ENCODE peak calls at places on chromosomes 16 and 17, in four cellular contexts. One of them, this sample, is unnamed.

GRCh38 chr16:24800586-24800985 is 45.2 kb upstream of the SLC5A11 start:
- DNase-seq in A549: peak
- DNase-seq in HepG2: peak
- DNase-seq in K562: peak
- DNase-seq in this sample: no peak

GRCh38 chr17:32998111-32998892 is 6.7 kb downstream of the SPACA3 start:
- DNase-seq in K562: peak
- DNase-seq in HepG2: peak
- DNase-seq in A549: peak
- DNase-seq in this sample: peak

GRCh38 chr17:19702231-19702641 is 14.1 kb downstream of the SLC47A2 start:
- DNase-seq in HepG2: peak
- DNase-seq in K562: no peak
- DNase-seq in A549: no peak
- DNase-seq in this sample: no peak

GRCh38 chr16:64077242-64077641 is 1044.6 kb downstream of the CDH11 start:
- DNase-seq in K562: no peak
- DNase-seq in HepG2: no peak
- DNase-seq in A549: no peak
- DNase-seq in this sample: no peak

GRCh38 chr16:77871932-77872331 is 83.6 kb downstream of the VAT1L start:
- DNase-seq in K562: no peak
- DNase-seq in HepG2: no peak
- DNase-seq in A549: no peak
- DNase-seq in this sample: no peak

GRCh38 chr16:48067388-48067787 is 88.4 kb downstream of the ABCC12 start:
- DNase-seq in HepG2: peak
- DNase-seq in K562: no peak
- DNase-seq in A549: no peak
- DNase-seq in this sample: no peak

GRCh38 chr17:34220776-34221390 is 34.2 kb upstream of the CCL2 start:
- DNase-seq in HepG2: no peak
- DNase-seq in K562: no peak
- DNase-seq in A549: no peak
- DNase-seq in this sample: no peak

GRCh38 chr16:66786551-66786950 is 14.8 kb downstream of the TERB1 start:
- DNase-seq in A549: no peak
- DNase-seq in K562: no peak
- DNase-seq in HepG2: no peak
- DNase-seq in this sample: no peak

GRCh38 chr16:52435573-52435972 is 111.4 kb downstream of the TOX3 start:
- DNase-seq in A549: no peak
- DNase-seq in HepG2: no peak
- DNase-seq in K562: no peak
- DNase-seq in this sample: no peak

GRCh38 chr17:49486012-49486641 is 9.0 kb upstream of the NGFR start:
- DNase-seq in K562: no peak
- DNase-seq in A549: no peak
- DNase-seq in HepG2: no peak
- DNase-seq in this sample: peak

GRCh38 chr16:1042776-1043349 is 29.7 kb upstream of the SSTR5 start:
- DNase-seq in HepG2: no peak
- DNase-seq in K562: no peak
- DNase-seq in A549: no peak
- DNase-seq in this sample: no peak

GRCh38 chr16:85380002-85380395 is 233.1 kb upstream of the GSE1 start:
- DNase-seq in K562: no peak
- DNase-seq in A549: no peak
- DNase-seq in HepG2: no peak
- DNase-seq in this sample: no peak

GRCh38 chr16:56257260-56257659 is 66.0 kb downstream of the GNAO1 start:
- DNase-seq in K562: no peak
- DNase-seq in HepG2: no peak
- DNase-seq in A549: no peak
- DNase-seq in this sample: no peak

GRCh38 chr17:41758601-41759000 is 24.2 kb upstream of the HAP1 start:
- DNase-seq in K562: no peak
- DNase-seq in HepG2: no peak
- DNase-seq in A549: no peak
- DNase-seq in this sample: no peak

GRCh38 chr17:68302066-68302564 is 10.8 kb downstream of the ARSG start:
- DNase-seq in K562: no peak
- DNase-seq in A549: no peak
- DNase-seq in HepG2: no peak
- DNase-seq in this sample: no peak

GRCh38 chr16:76389126-76389525 is 111.9 kb downstream of the CNTNAP4 start:
- DNase-seq in HepG2: no peak
- DNase-seq in K562: no peak
- DNase-seq in A549: no peak
- DNase-seq in this sample: no peak

GRCh38 chr16:73298562-73298961 is 250.6 kb upstream of the ZFHX3 start:
- DNase-seq in A549: no peak
- DNase-seq in HepG2: peak
- DNase-seq in K562: no peak
- DNase-seq in this sample: no peak

GRCh38 chr17:48282303-48282702 is 147.7 kb downstream of the SKAP1 start:
- DNase-seq in A549: no peak
- DNase-seq in HepG2: no peak
- DNase-seq in K562: no peak
- DNase-seq in this sample: no peak

GRCh38 chr16:82034981-82035612 is at the start of gene HSD17B2:
- DNase-seq in HepG2: peak
- DNase-seq in A549: peak
- DNase-seq in K562: no peak
- DNase-seq in this sample: no peak

GRCh38 chr16:84543931-84544776 is 39.7 kb upstream of the MEAK7 start:
- DNase-seq in A549: no peak
- DNase-seq in HepG2: no peak
- DNase-seq in K562: no peak
- DNase-seq in this sample: no peak

GRCh38 chr16:29842732-29843346 is 20.2 kb downstream of the CDIPT start:
- DNase-seq in K562: no peak
- DNase-seq in A549: no peak
- DNase-seq in HepG2: no peak
- DNase-seq in this sample: no peak

GRCh38 chr17:69450857-69451410 is 36.4 kb downstream of the MAP2K6 start:
- DNase-seq in K562: no peak
- DNase-seq in A549: no peak
- DNase-seq in HepG2: no peak
- DNase-seq in this sample: no peak

GRCh38 chr16:17556276-17557052 is 85.7 kb upstream of the XYLT1 start:
- DNase-seq in HepG2: peak
- DNase-seq in K562: peak
- DNase-seq in A549: peak
- DNase-seq in this sample: peak

GRCh38 chr17:2924211-2924610 is 128.0 kb downstream of the RAP1GAP2 start:
- DNase-seq in HepG2: no peak
- DNase-seq in A549: no peak
- DNase-seq in K562: no peak
- DNase-seq in this sample: peak

GRCh38 chr17:48483471-48484131 is 47.2 kb downstream of the HOXB1 start:
- DNase-seq in A549: no peak
- DNase-seq in HepG2: no peak
- DNase-seq in K562: peak
- DNase-seq in this sample: no peak

GRCh38 chr16:16917201-16917600 is 538.3 kb downstream of the NPIPA7 start:
- DNase-seq in K562: no peak
- DNase-seq in A549: no peak
- DNase-seq in HepG2: no peak
- DNase-seq in this sample: no peak

GRCh38 chr17:29980261-29980660 is 38.8 kb downstream of the EFCAB5 start:
- DNase-seq in K562: no peak
- DNase-seq in A549: no peak
- DNase-seq in HepG2: no peak
- DNase-seq in this sample: no peak

GRCh38 chr16:56743840-56744239 is 13.9 kb downstream of the NUP93 start:
- DNase-seq in K562: no peak
- DNase-seq in A549: no peak
- DNase-seq in HepG2: no peak
- DNase-seq in this sample: no peak

GRCh38 chr17:1484586-1485310 is 7.7 kb downstream of the MYO1C start:
- DNase-seq in A549: peak
- DNase-seq in HepG2: peak
- DNase-seq in K562: peak
- DNase-seq in this sample: peak

GRCh38 chr17:39591958-39592954 is 15.5 kb downstream of the NEUROD2 start:
- DNase-seq in HepG2: peak
- DNase-seq in A549: no peak
- DNase-seq in K562: peak
- DNase-seq in this sample: peak

GRCh38 chr16:85136705-85137322 is 24.5 kb upstream of the CIBAR2 start:
- DNase-seq in K562: no peak
- DNase-seq in HepG2: peak
- DNase-seq in A549: no peak
- DNase-seq in this sample: no peak

GRCh38 chr17:81340606-81341346 is 45.7 kb upstream of the SLC38A10 start:
- DNase-seq in K562: no peak
- DNase-seq in HepG2: no peak
- DNase-seq in A549: no peak
- DNase-seq in this sample: no peak
- TF ChIP-seq HMGXB4 in K562: no peak
- TF ChIP-seq HMGXB4 in HepG2: no peak
- TF ChIP-seq HMGXB4 in A549: no peak
- TF ChIP-seq HMGXB4 in this sample: no peak

GRCh38 chr17:9842057-9842758 is 16.5 kb downstream of the GLP2R start:
- DNase-seq in K562: no peak
- DNase-seq in HepG2: peak
- DNase-seq in A549: peak
- DNase-seq in this sample: no peak
- TF ChIP-seq HMGXB4 in K562: no peak
- TF ChIP-seq HMGXB4 in HepG2: no peak
- TF ChIP-seq HMGXB4 in A549: peak
- TF ChIP-seq HMGXB4 in this sample: no peak

DNA sequence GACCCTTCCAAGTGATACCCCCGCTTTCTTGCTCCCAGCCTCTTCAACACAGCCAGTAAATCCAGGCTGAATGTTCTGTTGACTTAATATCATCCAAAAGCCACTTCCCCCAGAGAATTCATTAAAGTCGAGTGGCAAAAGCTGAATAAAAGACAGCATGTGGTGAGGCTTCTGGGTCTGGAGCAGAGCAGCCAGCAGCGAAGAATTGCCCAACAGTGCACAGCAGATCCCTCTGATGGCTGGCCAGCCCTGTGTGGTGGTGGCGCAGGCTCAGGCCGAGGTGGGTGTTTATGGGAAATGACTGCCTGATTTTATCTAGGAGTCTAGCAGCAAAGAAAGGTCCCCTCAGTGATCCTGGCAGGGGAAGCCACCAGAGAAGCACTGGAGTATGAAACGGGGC is 30.3 kb upstream of the RCVRN start:
- DNase-seq in K562: no peak
- DNase-seq in HepG2: no peak
- DNase-seq in A549: no peak
- DNase-seq in this sample: no peak
- TF ChIP-seq HMGXB4 in K562: no peak
- TF ChIP-seq HMGXB4 in HepG2: no peak
- TF ChIP-seq HMGXB4 in A549: no peak
- TF ChIP-seq HMGXB4 in this sample: no peak

DNA sequence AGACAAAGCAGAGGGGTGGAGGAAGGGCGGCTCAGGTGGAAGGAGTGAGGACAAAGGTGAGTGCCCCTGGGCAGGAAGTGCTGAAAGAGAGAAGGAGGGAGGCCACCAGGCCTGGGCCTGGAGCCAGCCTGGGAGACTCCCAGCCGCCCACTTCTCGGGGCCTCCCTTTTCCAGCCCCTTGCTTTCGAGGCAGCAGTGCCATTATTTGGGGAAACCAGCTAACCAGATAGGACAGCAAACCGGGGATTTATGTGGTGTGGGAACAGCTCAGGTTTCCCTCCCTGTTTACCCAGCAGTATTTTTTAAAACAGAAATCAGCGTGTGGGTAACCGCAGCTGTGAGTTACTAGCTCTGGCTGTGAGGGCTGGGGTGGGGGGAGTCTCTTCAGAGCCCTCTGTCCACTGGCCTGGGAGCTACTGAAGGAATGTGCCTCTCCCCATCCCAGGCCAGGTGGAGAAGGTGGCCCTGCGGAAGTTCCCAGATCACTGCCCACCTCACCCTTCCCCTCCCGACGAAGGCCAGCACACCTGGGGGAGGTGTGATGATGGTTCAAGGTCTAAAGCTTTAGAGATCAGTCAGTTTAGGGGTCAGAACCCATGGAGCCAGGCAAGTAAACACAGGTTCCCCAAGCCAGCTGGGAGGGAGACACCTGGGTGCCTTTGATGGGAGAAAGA is 8.4 kb upstream of the MEOX1 start:
- DNase-seq in A549: no peak
- DNase-seq in HepG2: peak
- DNase-seq in K562: no peak
- DNase-seq in this sample: peak
- TF ChIP-seq HMGXB4 in A549: no peak
- TF ChIP-seq HMGXB4 in HepG2: peak
- TF ChIP-seq HMGXB4 in K562: no peak
- TF ChIP-seq HMGXB4 in this sample: no peak

DNA sequence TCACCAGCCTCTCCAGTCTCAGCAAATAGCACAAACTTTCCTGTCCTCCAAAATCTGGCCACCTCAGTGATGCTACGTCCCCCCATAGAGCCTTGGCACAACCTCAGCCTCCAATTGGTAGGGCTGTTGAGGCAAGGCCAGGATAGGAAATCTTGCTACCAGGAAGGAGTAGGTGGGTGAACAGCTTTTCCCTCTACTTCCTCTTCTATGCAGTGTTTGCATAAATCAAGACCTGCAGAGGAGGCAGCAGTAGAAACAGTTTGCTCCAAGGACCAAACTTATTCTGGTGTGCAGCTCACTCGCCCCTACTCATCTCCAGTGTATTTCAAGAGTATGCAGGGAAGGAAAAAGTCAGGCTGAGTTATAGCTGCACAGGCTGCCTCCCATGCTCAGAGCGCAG is 740 bp upstream of the DPEP2 start:
- DNase-seq in A549: no peak
- DNase-seq in HepG2: no peak
- DNase-seq in K562: no peak
- DNase-seq in this sample: no peak
- TF ChIP-seq HMGXB4 in A549: no peak
- TF ChIP-seq HMGXB4 in HepG2: no peak
- TF ChIP-seq HMGXB4 in K562: no peak
- TF ChIP-seq HMGXB4 in this sample: no peak